ENCODE peak calls at places on chromosomes 4 and X, in seven cellular contexts. One of them, this sample, is unnamed.

GRCh38 chr4:11182586-11183357 is 245.9 kb downstream of the HS3ST1 start:
- DNase-seq in foreskin fibroblast: no peak
- DNase-seq in stomach: no peak
- DNase-seq in A673: no peak
- DNase-seq in WTC11: no peak
- DNase-seq in neural crest cell: no peak
- DNase-seq in HFFc6: no peak
- DNase-seq in this sample: no peak

GRCh38 chr4:176188654-176189053 is 6.7 kb downstream of the SPATA4 start:
- DNase-seq in foreskin fibroblast: no peak
- DNase-seq in neural crest cell: no peak
- DNase-seq in HFFc6: no peak
- DNase-seq in WTC11: no peak
- DNase-seq in stomach: no peak
- DNase-seq in A673: no peak
- DNase-seq in this sample: no peak

GRCh38 chr4:142420461-142421095 is 425.5 kb downstream of the INPP4B start:
- DNase-seq in WTC11: no peak
- DNase-seq in neural crest cell: no peak
- DNase-seq in foreskin fibroblast: no peak
- DNase-seq in A673: no peak
- DNase-seq in stomach: no peak
- DNase-seq in HFFc6: no peak
- DNase-seq in this sample: no peak

GRCh38 chr4:134533068-134533467 is 331.5 kb upstream of the PABPC4L start:
- DNase-seq in neural crest cell: no peak
- DNase-seq in foreskin fibroblast: no peak
- DNase-seq in stomach: no peak
- DNase-seq in HFFc6: no peak
- DNase-seq in WTC11: no peak
- DNase-seq in A673: no peak
- DNase-seq in this sample: no peak

GRCh38 chr4:28001698-28002097 is 1141.1 kb downstream of the STIM2 start:
- DNase-seq in neural crest cell: no peak
- DNase-seq in HFFc6: no peak
- DNase-seq in WTC11: peak; percentile 21
- DNase-seq in A673: no peak
- DNase-seq in stomach: no peak
- DNase-seq in foreskin fibroblast: no peak
- DNase-seq in this sample: no peak

GRCh38 chr4:168411318-168412150 is 68.8 kb downstream of the DDX60L start:
- DNase-seq in neural crest cell: no peak
- DNase-seq in HFFc6: no peak
- DNase-seq in stomach: no peak
- DNase-seq in foreskin fibroblast: no peak
- DNase-seq in WTC11: no peak
- DNase-seq in A673: peak; percentile 18
- DNase-seq in this sample: no peak

GRCh38 chr4:48841045-48841827 is 10.3 kb downstream of the OCIAD1 start:
- DNase-seq in A673: no peak
- DNase-seq in HFFc6: no peak
- DNase-seq in foreskin fibroblast: no peak
- DNase-seq in neural crest cell: no peak
- DNase-seq in WTC11: no peak
- DNase-seq in stomach: no peak
- DNase-seq in this sample: no peak

GRCh38 chrX:149570668-149571067 is 16.6 kb downstream of the MAGEA9B start:
- DNase-seq in neural crest cell: no peak
- DNase-seq in HFFc6: peak; percentile 78
- DNase-seq in stomach: no peak
- DNase-seq in WTC11: no peak
- DNase-seq in foreskin fibroblast: peak; percentile 39
- DNase-seq in A673: no peak
- DNase-seq in this sample: no peak

GRCh38 chr4:168221298-168221697 is 97.3 kb downstream of the DDX60 start:
- DNase-seq in A673: no peak
- DNase-seq in WTC11: no peak
- DNase-seq in foreskin fibroblast: peak; percentile 68
- DNase-seq in stomach: no peak
- DNase-seq in HFFc6: peak; percentile 58
- DNase-seq in neural crest cell: no peak
- DNase-seq in this sample: no peak

GRCh38 chr4:13541176-13541604 is 3.1 kb downstream of the NKX3-2 start:
- DNase-seq in neural crest cell: no peak
- DNase-seq in stomach: no peak
- DNase-seq in foreskin fibroblast: no peak
- DNase-seq in WTC11: no peak
- DNase-seq in A673: no peak
- DNase-seq in HFFc6: no peak
- DNase-seq in this sample: no peak

GRCh38 chrX:112786076-112786475 is 54.6 kb downstream of the AMOT start:
- DNase-seq in stomach: no peak
- DNase-seq in WTC11: no peak
- DNase-seq in foreskin fibroblast: no peak
- DNase-seq in neural crest cell: no peak
- DNase-seq in HFFc6: no peak
- DNase-seq in A673: no peak
- DNase-seq in this sample: no peak

GRCh38 chr4:174408841-174409552 is 113.3 kb downstream of the HPGD start:
- DNase-seq in stomach: no peak
- DNase-seq in foreskin fibroblast: no peak
- DNase-seq in HFFc6: no peak
- DNase-seq in WTC11: no peak
- DNase-seq in A673: no peak
- DNase-seq in neural crest cell: no peak
- DNase-seq in this sample: no peak

GRCh38 chr4:76688737-76689078 is 209.2 kb downstream of the SOWAHB start:
- DNase-seq in HFFc6: no peak
- DNase-seq in WTC11: no peak
- DNase-seq in foreskin fibroblast: no peak
- DNase-seq in A673: no peak
- DNase-seq in stomach: no peak
- DNase-seq in neural crest cell: no peak
- DNase-seq in this sample: no peak

GRCh38 chr4:173025131-173025530 is 143.5 kb upstream of the GALNT7 start:
- DNase-seq in foreskin fibroblast: peak; percentile 45
- DNase-seq in neural crest cell: peak; percentile 39
- DNase-seq in WTC11: peak; percentile 55
- DNase-seq in HFFc6: peak; percentile 73
- DNase-seq in stomach: peak; percentile 55
- DNase-seq in A673: peak; percentile 93
- DNase-seq in this sample: peak; percentile 22

GRCh38 chrX:47191331-47191730 is 2.3 kb upstream of the UBA1 start:
- DNase-seq in foreskin fibroblast: no peak
- DNase-seq in neural crest cell: peak; percentile 17
- DNase-seq in HFFc6: no peak
- DNase-seq in A673: peak; percentile 59
- DNase-seq in stomach: peak; percentile 47
- DNase-seq in WTC11: peak; percentile 17
- DNase-seq in this sample: no peak

GRCh38 chrX:65707153-65707552 is 39.7 kb downstream of the MSN start:
- DNase-seq in A673: no peak
- DNase-seq in stomach: no peak
- DNase-seq in WTC11: no peak
- DNase-seq in foreskin fibroblast: no peak
- DNase-seq in neural crest cell: no peak
- DNase-seq in HFFc6: no peak
- DNase-seq in this sample: no peak

GRCh38 chr4:74311696-74312313 is 3.5 kb downstream of the EPGN start:
- DNase-seq in HFFc6: peak; percentile 62
- DNase-seq in A673: peak; percentile 58
- DNase-seq in foreskin fibroblast: peak; percentile 40
- DNase-seq in neural crest cell: peak; percentile 19
- DNase-seq in stomach: no peak
- DNase-seq in WTC11: no peak
- DNase-seq in this sample: no peak

GRCh38 chr4:151690164-151690856 is 70.5 kb downstream of the GATB start:
- DNase-seq in stomach: peak; percentile 35
- DNase-seq in neural crest cell: no peak
- DNase-seq in WTC11: no peak
- DNase-seq in HFFc6: peak; percentile 78
- DNase-seq in foreskin fibroblast: peak; percentile 46
- DNase-seq in A673: no peak
- DNase-seq in this sample: no peak

GRCh38 chr4:24973471-24974251 is 57.1 kb downstream of the LGI2 start:
- DNase-seq in neural crest cell: no peak
- DNase-seq in stomach: peak; percentile 31
- DNase-seq in WTC11: no peak
- DNase-seq in HFFc6: peak; percentile 69
- DNase-seq in foreskin fibroblast: no peak
- DNase-seq in A673: no peak
- DNase-seq in this sample: no peak

GRCh38 chrX:23699636-23700194 is 32.4 kb downstream of the PRDX4 start:
- DNase-seq in neural crest cell: no peak
- DNase-seq in WTC11: peak; percentile 37
- DNase-seq in HFFc6: no peak
- DNase-seq in A673: no peak
- DNase-seq in stomach: no peak
- DNase-seq in foreskin fibroblast: no peak
- DNase-seq in this sample: no peak

GRCh38 chrX:33194876-33195433 is 16.4 kb downstream of the DMD start:
- DNase-seq in neural crest cell: no peak
- DNase-seq in WTC11: no peak
- DNase-seq in A673: no peak
- DNase-seq in HFFc6: no peak
- DNase-seq in foreskin fibroblast: no peak
- DNase-seq in stomach: no peak
- DNase-seq in this sample: no peak

GRCh38 chr4:174503079-174503724 is 19.1 kb downstream of the HPGD start:
- DNase-seq in WTC11: no peak
- DNase-seq in HFFc6: no peak
- DNase-seq in neural crest cell: no peak
- DNase-seq in stomach: no peak
- DNase-seq in A673: no peak
- DNase-seq in foreskin fibroblast: no peak
- DNase-seq in this sample: no peak

GRCh38 chr4:103887191-103887590 is 167.4 kb upstream of the TACR3 start:
- DNase-seq in HFFc6: no peak
- DNase-seq in stomach: no peak
- DNase-seq in WTC11: no peak
- DNase-seq in neural crest cell: no peak
- DNase-seq in foreskin fibroblast: peak; percentile 23
- DNase-seq in A673: peak; percentile 14
- DNase-seq in this sample: no peak

GRCh38 chr4:183846951-183847350 is 58.2 kb upstream of the STOX2 start:
- DNase-seq in A673: no peak
- DNase-seq in foreskin fibroblast: no peak
- DNase-seq in HFFc6: no peak
- DNase-seq in stomach: no peak
- DNase-seq in WTC11: no peak
- DNase-seq in neural crest cell: no peak
- DNase-seq in this sample: no peak
- TF ChIP-seq CTCF in A673: no peak
- TF ChIP-seq CTCF in foreskin fibroblast: no peak
- TF ChIP-seq CTCF in HFFc6: no peak
- TF ChIP-seq CTCF in stomach: no peak
- TF ChIP-seq CTCF in WTC11: no peak
- TF ChIP-seq CTCF in neural crest cell: no peak
- TF ChIP-seq CTCF in this sample: no peak

DNA sequence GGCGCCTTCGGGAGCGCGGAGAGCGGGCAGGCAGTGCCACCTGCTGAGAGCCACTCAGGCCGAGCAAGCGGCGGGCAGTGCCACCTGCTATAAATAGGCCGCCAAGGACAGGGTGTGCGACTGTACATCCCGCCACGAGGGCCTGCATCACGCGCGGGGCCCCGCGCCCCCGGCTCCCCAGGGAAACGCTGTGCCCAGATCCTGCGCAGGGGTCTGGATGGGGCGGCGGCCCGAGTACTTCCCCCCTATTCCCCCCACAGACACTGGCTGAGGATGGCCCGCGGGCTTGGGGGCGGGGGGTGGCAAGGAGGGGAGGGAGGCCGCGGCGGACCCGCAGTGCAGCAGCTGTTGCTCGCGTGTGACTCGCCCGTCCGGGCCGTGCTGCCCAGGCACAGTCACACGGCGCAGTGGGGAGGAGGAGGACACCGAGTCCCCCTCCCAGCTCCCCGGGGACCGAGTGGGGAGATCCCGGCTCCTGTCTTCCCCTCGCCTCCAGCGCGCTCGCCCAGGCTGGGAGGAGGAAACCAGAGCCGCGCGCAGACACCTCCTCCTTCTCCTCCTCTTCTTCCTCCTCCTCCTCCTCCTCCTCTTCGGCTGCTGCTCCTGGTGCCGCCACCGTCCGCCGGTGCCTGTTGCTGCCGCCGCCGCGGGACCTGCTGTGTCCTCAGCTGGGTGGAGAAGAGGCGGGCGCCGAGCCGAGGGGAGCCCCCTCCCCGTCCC is at the start of gene TBC1D1:
- DNase-seq in HFFc6: no peak
- DNase-seq in stomach: peak; percentile 75
- DNase-seq in A673: peak; percentile 16
- DNase-seq in WTC11: peak; percentile 40
- DNase-seq in neural crest cell: no peak
- DNase-seq in foreskin fibroblast: no peak
- DNase-seq in this sample: peak; percentile 41
- TF ChIP-seq CTCF in HFFc6: no peak
- TF ChIP-seq CTCF in stomach: no peak
- TF ChIP-seq CTCF in A673: no peak
- TF ChIP-seq CTCF in WTC11: no peak
- TF ChIP-seq CTCF in neural crest cell: no peak
- TF ChIP-seq CTCF in foreskin fibroblast: no peak
- TF ChIP-seq CTCF in this sample: no peak

DNA sequence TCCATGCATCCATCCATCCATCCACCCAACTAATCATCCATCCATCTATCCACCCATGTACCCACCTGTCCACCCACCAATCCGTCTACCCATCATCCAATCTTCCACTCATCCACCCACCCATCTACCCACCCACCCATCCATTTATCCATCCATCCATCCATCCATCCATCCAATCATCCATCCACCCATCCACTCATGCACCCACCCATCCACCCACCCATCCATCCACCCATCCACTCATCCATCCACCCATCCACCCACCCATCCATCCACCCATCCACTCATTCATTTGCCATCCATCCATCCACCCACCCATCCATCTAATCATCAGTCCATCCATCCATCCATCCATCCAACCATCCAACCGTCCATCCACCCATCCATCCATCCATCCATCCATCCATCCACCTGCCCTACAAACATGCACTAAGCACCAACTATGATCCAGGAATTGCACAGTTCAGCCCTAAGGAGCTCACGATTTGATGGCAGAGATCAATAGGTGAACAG is 21.3 kb upstream of the MXD4 start:
- DNase-seq in stomach: no peak
- DNase-seq in foreskin fibroblast: no peak
- DNase-seq in WTC11: no peak
- DNase-seq in HFFc6: no peak
- DNase-seq in neural crest cell: no peak
- DNase-seq in A673: no peak
- DNase-seq in this sample: no peak
- TF ChIP-seq CTCF in stomach: no peak
- TF ChIP-seq CTCF in foreskin fibroblast: no peak
- TF ChIP-seq CTCF in WTC11: no peak
- TF ChIP-seq CTCF in HFFc6: no peak
- TF ChIP-seq CTCF in neural crest cell: no peak
- TF ChIP-seq CTCF in A673: no peak
- TF ChIP-seq CTCF in this sample: no peak

DNA sequence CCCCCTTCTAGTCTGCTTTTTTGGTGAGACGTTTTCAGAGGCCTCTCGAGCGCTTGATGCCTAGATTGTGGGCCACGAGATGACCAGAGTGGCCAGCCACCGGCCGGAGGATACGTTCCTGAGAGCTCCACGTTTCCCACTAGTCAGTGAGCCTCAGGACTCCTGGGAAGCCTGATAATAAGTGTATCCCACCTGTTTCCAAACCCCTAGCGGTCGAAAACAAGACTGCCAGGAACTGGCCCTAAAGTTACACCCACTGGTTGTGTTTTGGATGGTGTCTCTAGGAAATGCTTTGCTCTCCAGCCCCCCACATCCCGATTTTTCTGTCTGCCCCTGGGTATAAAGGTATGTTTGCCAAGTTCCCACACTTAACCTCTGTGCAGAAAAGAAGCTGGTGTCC is 4.6 kb upstream of the RS1 start:
- DNase-seq in neural crest cell: peak; percentile 7
- DNase-seq in A673: peak; percentile 37
- DNase-seq in HFFc6: no peak
- DNase-seq in stomach: no peak
- DNase-seq in WTC11: peak; percentile 39
- DNase-seq in foreskin fibroblast: no peak
- DNase-seq in this sample: peak; percentile 25
- TF ChIP-seq CTCF in neural crest cell: peak; percentile 47
- TF ChIP-seq CTCF in A673: peak; percentile 54
- TF ChIP-seq CTCF in HFFc6: no peak
- TF ChIP-seq CTCF in stomach: no peak
- TF ChIP-seq CTCF in WTC11: no peak
- TF ChIP-seq CTCF in foreskin fibroblast: no peak
- TF ChIP-seq CTCF in this sample: peak; percentile 42

This sample was measured in glutamatergic neuron.